ENCODE peak calls at places on chromosomes 11 and 22, in nine cellular contexts. O is omental fat pad; Y is neural crest cell; B is CD4-positive, alpha-beta T cell; T is Caco-2; W is right lobe of liver; H is epithelial cell of esophagus; J is lung; N is GM06990. Q is an unnamed sample.

GRCh38 chr11:125874556-125875124 is 12.8 kb upstream of the HYLS1 start:
- DNase-seq in O (no peak), Y (peak), B (peak), T (peak), W (no peak), H (peak), J (peak), N (no peak), Q (no peak)

GRCh38 chr11:68226421-68226820 is 13.3 kb upstream of the KMT5B start:
- DNase-seq in O (no peak), Y (no peak), B (no peak), T (no peak), W (no peak), H (no peak), J (no peak), N (no peak), Q (no peak)

GRCh38 chr22:50061824-50062355 is 3.8 kb upstream of the TTLL8 start:
- DNase-seq in O (no peak), Y (no peak), B (no peak), T (no peak), W (peak), H (no peak), J (no peak), N (no peak), Q (no peak)

GRCh38 chr11:118304809-118305248 is 299 bp downstream of the CD3E start:
- DNase-seq in O (no peak), Y (no peak), B (peak), T (no peak), W (no peak), H (no peak), J (no peak), N (no peak), Q (no peak)

GRCh38 chr22:32378703-32379272 is 21.1 kb downstream of the RFPL3 start:
- DNase-seq in O (no peak), Y (peak), B (no peak), T (peak), W (no peak), H (peak), J (no peak), N (no peak), Q (no peak)

GRCh38 chr11:43503417-43503816 is 144.7 kb downstream of the TTC17 start:
- DNase-seq in O (no peak), Y (no peak), B (no peak), T (no peak), W (no peak), H (peak), J (no peak), N (no peak), Q (no peak)

GRCh38 chr11:102615077-102615893 is 9.8 kb downstream of the MMP20 start:
- DNase-seq in O (no peak), Y (no peak), B (no peak), T (no peak), W (no peak), H (no peak), J (no peak), N (no peak), Q (no peak)

GRCh38 chr22:50000587-50001387 is 11.8 kb downstream of the IL17REL start:
- DNase-seq in O (no peak), Y (no peak), B (no peak), T (no peak), W (no peak), H (no peak), J (no peak), N (no peak), Q (no peak)

GRCh38 chr11:1858154-1858553 is 5.3 kb downstream of the LSP1 start:
- DNase-seq in O (no peak), Y (no peak), B (no peak), T (no peak), W (no peak), H (no peak), J (no peak), N (no peak), Q (no peak)

GRCh38 chr11:66549696-66550095 is 3.0 kb downstream of the ACTN3 start:
- DNase-seq in O (no peak), Y (no peak), B (no peak), T (no peak), W (no peak), H (no peak), J (no peak), N (no peak), Q (no peak)

DNA sequence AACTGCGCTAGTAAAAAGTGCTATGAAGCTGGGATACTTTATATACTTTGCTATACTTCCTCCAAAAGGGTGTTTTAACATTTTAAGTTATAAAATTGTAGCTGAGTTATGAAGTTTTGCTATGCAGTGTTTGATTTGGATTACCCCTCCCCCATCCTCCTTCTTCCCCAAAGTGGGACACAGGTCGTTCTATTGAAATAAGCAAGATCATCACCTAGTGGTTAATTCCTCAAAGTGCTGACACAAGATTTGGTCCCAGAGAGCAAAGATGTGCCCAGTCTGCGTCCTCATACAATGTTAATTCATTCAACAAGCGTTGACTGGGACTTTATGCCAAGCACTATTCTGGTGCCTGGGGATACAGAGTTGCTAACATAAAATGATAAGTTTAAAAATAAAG is 78.5 kb downstream of the SPON1 start:
- DNase-seq in O (no peak), Y (no peak), B (no peak), T (peak), W (no peak), H (no peak), J (no peak), N (no peak), Q (no peak)
- TF ChIP-seq CTCF in O (no peak), Y (peak), B (no peak), T (peak), W (no peak), H (no peak), J (no peak), N (peak), Q (no peak)

DNA sequence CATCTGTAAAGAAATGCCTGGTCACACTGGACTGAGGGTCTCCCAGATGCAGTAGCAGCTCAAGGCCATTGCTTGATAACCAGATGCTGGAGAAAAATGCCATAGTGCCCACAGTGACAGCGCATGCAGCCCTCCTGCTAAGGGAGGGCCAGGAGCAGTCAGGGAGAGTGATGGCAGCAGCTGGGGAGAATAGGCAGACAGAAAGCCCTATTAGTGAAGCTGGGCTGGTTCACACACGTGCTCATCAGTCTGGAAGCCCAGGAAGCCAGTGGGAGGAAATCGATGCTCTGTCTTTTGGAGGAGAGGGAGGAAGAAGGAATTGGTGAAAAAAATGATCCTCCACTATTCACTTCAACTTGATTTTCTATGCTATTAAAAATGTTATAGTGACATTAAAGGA is 82.9 kb downstream of the OSBP2 start:
- DNase-seq in O (no peak), Y (no peak), B (no peak), T (no peak), W (no peak), H (no peak), J (no peak), N (no peak), Q (no peak)
- TF ChIP-seq CTCF in O (no peak), Y (no peak), B (no peak), T (no peak), W (no peak), H (no peak), J (no peak), N (no peak), Q (no peak)

GRCh38 chr11:30717621-30718020 is 131.5 kb upstream of the MPPED2 start:
- DNase-seq in O (no peak), Y (no peak), B (no peak), T (no peak), W (no peak), H (no peak), J (no peak), N (no peak), Q (no peak)

GRCh38 chr11:30724274-30724673 is 138.1 kb upstream of the MPPED2 start:
- DNase-seq in O (no peak), Y (no peak), B (no peak), T (no peak), W (no peak), H (no peak), J (no peak), N (no peak), Q (no peak)

DNA sequence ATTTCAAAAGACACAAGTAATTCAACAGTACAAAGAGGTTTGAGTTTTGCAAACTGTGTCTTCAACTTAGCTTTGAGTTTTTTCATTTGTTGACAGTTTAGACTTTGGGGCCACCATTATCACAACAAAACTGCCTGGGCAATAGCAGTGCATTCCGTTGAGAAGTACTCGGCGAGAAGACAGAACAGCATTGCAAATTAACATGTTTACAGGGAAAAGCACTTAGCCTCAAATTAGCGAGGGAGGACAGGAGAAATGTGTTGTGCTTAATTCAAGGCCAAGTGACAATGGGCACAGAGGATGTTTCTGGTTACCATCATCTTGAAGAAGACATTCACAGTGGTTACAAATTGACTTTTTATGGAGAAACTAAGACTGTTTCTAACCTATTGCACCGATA is 133.3 kb upstream of the MPPED2 start:
- DNase-seq in O (no peak), Y (no peak), B (no peak), T (no peak), W (no peak), H (no peak), J (no peak), N (no peak), Q (no peak)
- TF ChIP-seq CTCF in O (no peak), Y (no peak), B (no peak), T (no peak), W (no peak), H (no peak), J (no peak), N (no peak), Q (no peak)

GRCh38 chr11:119305556-119306372 is 11.2 kb downstream of the MCAM start:
- DNase-seq in O (no peak), Y (no peak), B (no peak), T (no peak), W (no peak), H (no peak), J (no peak), N (no peak), Q (no peak)

GRCh38 chr11:119307974-119308373 is 9.0 kb downstream of the MCAM start:
- DNase-seq in O (no peak), Y (no peak), B (no peak), T (no peak), W (no peak), H (no peak), J (no peak), N (no peak), Q (no peak)

GRCh38 chr11:119309411-119309810 is 7.5 kb downstream of the MCAM start:
- DNase-seq in O (no peak), Y (no peak), B (no peak), T (no peak), W (no peak), H (no peak), J (no peak), N (no peak), Q (no peak)

GRCh38 chr11:119306373-119306890 is 10.5 kb downstream of the MCAM start:
- DNase-seq in O (no peak), Y (no peak), B (peak), T (no peak), W (no peak), H (no peak), J (no peak), N (no peak), Q (no peak)

DNA sequence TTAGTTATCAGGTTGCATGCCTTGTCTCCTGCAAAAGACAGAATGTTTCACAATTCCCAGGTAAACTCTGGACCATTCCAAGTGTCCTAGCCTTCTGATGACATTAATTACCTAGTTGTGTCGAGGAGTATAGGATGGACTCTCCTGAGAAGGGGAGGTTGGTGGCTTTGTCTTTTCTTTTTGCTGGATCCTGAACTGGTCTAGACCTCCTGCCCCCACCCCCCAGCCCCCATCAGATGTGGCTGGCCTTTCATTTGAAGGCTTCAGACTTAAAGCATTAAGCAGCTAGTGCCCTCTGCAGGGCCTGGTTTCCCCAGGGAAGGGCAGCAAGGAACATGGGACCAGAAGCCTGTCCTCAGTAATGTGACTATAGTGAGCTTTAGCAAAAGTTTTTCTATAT is 9.7 kb downstream of the MCAM start:
- DNase-seq in O (no peak), Y (no peak), B (no peak), T (no peak), W (no peak), H (no peak), J (no peak), N (no peak), Q (no peak)
- TF ChIP-seq CTCF in O (no peak), Y (no peak), B (no peak), T (peak), W (no peak), H (no peak), J (no peak), N (peak), Q (no peak)

GRCh38 chr11:73342633-73343032 is 33.6 kb upstream of the RELT start:
- DNase-seq in O (no peak), Y (peak), B (no peak), T (no peak), W (no peak), H (peak), J (no peak), N (no peak), Q (no peak)
- TF ChIP-seq CTCF in O (no peak), Y (no peak), B (no peak), T (no peak), W (no peak), H (no peak), J (no peak), N (no peak), Q (no peak)

GRCh38 chr11:58924230-58924629 is 15.1 kb upstream of the GLYATL1 start:
- DNase-seq in O (no peak), Y (no peak), B (no peak), T (no peak), W (no peak), H (no peak), J (no peak), N (no peak), Q (no peak)

GRCh38 chr11:58921778-58922390 is 17.4 kb upstream of the GLYATL1 start:
- DNase-seq in O (no peak), Y (no peak), B (no peak), T (peak), W (no peak), H (no peak), J (no peak), N (no peak), Q (no peak)

GRCh38 chr11:58926251-58926650 is 13.0 kb upstream of the GLYATL1 start:
- DNase-seq in O (no peak), Y (no peak), B (no peak), T (no peak), W (no peak), H (no peak), J (no peak), N (no peak), Q (no peak)

GRCh38 chr11:58922475-58922874 is 16.8 kb upstream of the GLYATL1 start:
- DNase-seq in O (no peak), Y (no peak), B (no peak), T (no peak), W (no peak), H (peak), J (no peak), N (no peak), Q (no peak)

GRCh38 chr11:58923300-58923788 is 15.9 kb upstream of the GLYATL1 start:
- DNase-seq in O (no peak), Y (no peak), B (no peak), T (no peak), W (no peak), H (peak), J (no peak), N (no peak), Q (no peak)
- TF ChIP-seq CTCF in O (no peak), Y (peak), B (peak), T (peak), W (peak), H (peak), J (no peak), N (peak), Q (no peak)

GRCh38 chr22:36443198-36443770 is 38.2 kb downstream of the TXN2 start:
- DNase-seq in O (no peak), Y (no peak), B (no peak), T (no peak), W (no peak), H (no peak), J (no peak), N (no peak), Q (no peak)

GRCh38 chr22:36440429-36441002 is 40.9 kb downstream of the TXN2 start:
- DNase-seq in O (no peak), Y (no peak), B (no peak), T (no peak), W (no peak), H (no peak), J (no peak), N (no peak), Q (no peak)

GRCh38 chr22:36442506-36443197 is 38.8 kb downstream of the TXN2 start:
- DNase-seq in O (no peak), Y (no peak), B (no peak), T (no peak), W (no peak), H (no peak), J (no peak), N (no peak), Q (no peak)

GRCh38 chr22:36435516-36436415 is 45.7 kb downstream of the TXN2 start:
- DNase-seq in O (no peak), Y (no peak), B (peak), T (peak), W (peak), H (peak), J (peak), N (peak), Q (peak)

GRCh38 chr22:36439481-36440271 is 41.8 kb downstream of the TXN2 start:
- DNase-seq in O (no peak), Y (no peak), B (no peak), T (peak), W (no peak), H (peak), J (no peak), N (no peak), Q (no peak)
- TF ChIP-seq CTCF in O (no peak), Y (no peak), B (no peak), T (no peak), W (no peak), H (no peak), J (no peak), N (no peak), Q (no peak)

GRCh38 chr11:78045851-78046485 is 17.7 kb upstream of the THRSP start:
- DNase-seq in O (peak), Y (peak), B (peak), T (peak), W (peak), H (peak), J (peak), N (peak), Q (peak)

GRCh38 chr11:78044706-78045105 is 19.0 kb upstream of the THRSP start:
- DNase-seq in O (no peak), Y (no peak), B (no peak), T (no peak), W (no peak), H (no peak), J (peak), N (no peak), Q (no peak)

GRCh38 chr11:78049348-78049747 is 14.3 kb upstream of the THRSP start:
- DNase-seq in O (no peak), Y (no peak), B (no peak), T (no peak), W (no peak), H (no peak), J (no peak), N (no peak), Q (no peak)

GRCh38 chr11:78048561-78048960 is 15.1 kb upstream of the THRSP start:
- DNase-seq in O (no peak), Y (no peak), B (no peak), T (peak), W (no peak), H (no peak), J (no peak), N (no peak), Q (no peak)

DNA sequence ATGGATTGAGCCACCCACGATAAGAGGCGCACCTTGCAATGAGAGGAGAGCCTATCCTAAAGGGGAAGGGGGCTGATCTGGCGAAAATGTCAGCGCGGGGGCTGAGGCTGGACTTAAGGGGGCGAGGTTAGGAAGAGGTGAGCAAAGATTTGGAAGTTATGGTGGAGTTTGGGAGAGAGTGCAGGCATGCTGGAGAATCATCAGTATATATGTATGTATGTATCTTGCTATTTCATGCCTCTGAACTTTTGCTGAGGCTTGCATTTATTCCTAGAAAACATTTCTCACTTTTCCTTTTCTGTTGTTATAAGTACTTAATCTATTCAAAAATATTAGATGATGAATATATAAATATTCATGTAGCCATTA is 17.2 kb upstream of the THRSP start:
- DNase-seq in O (no peak), Y (no peak), B (no peak), T (no peak), W (no peak), H (no peak), J (no peak), N (no peak), Q (no peak)
- TF ChIP-seq CTCF in O (no peak), Y (peak), B (peak), T (no peak), W (no peak), H (no peak), J (no peak), N (no peak), Q (peak)

GRCh38 chr11:62241095-62241494 is 944 bp upstream of the SCGB1D2 start:
- DNase-seq in O (no peak), Y (no peak), B (no peak), T (no peak), W (no peak), H (no peak), J (no peak), N (no peak), Q (no peak)

GRCh38 chr11:62242021-62242420 is at the start of gene SCGB1D2:
- DNase-seq in O (no peak), Y (no peak), B (no peak), T (no peak), W (no peak), H (peak), J (no peak), N (no peak), Q (no peak)

DNA sequence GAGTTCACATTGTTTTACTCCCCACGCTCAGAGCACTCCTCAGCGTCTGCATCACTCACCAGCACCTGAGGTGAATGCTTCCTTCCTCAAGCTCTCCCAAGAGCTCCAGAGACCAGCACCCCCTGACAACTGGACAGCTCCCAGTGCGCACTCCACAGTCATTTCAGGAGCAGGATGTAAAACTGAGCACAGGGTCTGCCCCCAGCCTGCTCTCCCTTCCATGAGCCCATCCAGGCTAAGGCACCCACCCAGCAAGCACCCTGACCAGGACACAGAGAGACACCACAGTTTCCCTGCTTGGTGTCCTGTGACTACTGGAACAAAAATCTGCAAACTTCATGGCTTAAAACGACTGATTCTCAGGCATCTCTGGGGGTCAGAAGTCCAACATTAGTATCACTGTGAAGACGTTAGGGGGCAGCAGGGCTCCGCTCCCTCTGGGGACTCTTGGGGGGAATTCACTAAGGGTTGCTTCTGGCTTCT is 3.3 kb downstream of the SCGB1D2 start:
- DNase-seq in O (no peak), Y (peak), B (no peak), T (peak), W (no peak), H (peak), J (no peak), N (peak), Q (no peak)
- TF ChIP-seq CTCF in O (no peak), Y (peak), B (no peak), T (peak), W (no peak), H (no peak), J (no peak), N (peak), Q (no peak)

Q was measured in natural killer cell.